ENCODE peak calls at places on chromosome 3, in five cellular contexts. R is pancreas, T is BE2C, J is uterus, I is OCI-LY7. V is an unnamed sample.

GRCh38 chr3:94303897-94304296 is 241.0 kb downstream of the NSUN3 start:
- DNase-seq in R (no peak), T (no peak), J (no peak), I (no peak), V (peak)

GRCh38 chr3:195259146-195259563 is 11.8 kb downstream of the XXYLT1 start:
- DNase-seq in R (no peak), T (peak), J (no peak), I (no peak), V (no peak)

GRCh38 chr3:58296269-58296668 is 9.8 kb upstream of the RPP14 start:
- DNase-seq in R (no peak), T (no peak), J (no peak), I (no peak), V (no peak)

GRCh38 chr3:11641683-11642407 is 1.9 kb downstream of the VGLL4 start:
- DNase-seq in R (no peak), T (no peak), J (no peak), I (peak), V (no peak)

GRCh38 chr3:50194903-50195500 is 3.6 kb downstream of the GNAT1 start:
- DNase-seq in R (no peak), T (no peak), J (no peak), I (peak), V (no peak)

GRCh38 chr3:21417991-21418390 is 333.0 kb downstream of the ZNF385D start:
- DNase-seq in R (no peak), T (no peak), J (no peak), I (no peak), V (no peak)

GRCh38 chr3:172659246-172660002 is 51.4 kb downstream of the NCEH1 start:
- DNase-seq in R (no peak), T (no peak), J (no peak), I (no peak), V (no peak)

GRCh38 chr3:197458179-197458707 is 97.5 kb downstream of the BDH1 start:
- DNase-seq in R (no peak), T (no peak), J (no peak), I (no peak), V (no peak)

GRCh38 chr3:146280859-146281258 is 30.0 kb upstream of the PLSCR4 start:
- DNase-seq in R (no peak), T (no peak), J (no peak), I (no peak), V (no peak)

GRCh38 chr3:105362021-105362665 is 4.6 kb upstream of the ALCAM start:
- DNase-seq in R (no peak), T (no peak), J (no peak), I (no peak), V (no peak)

GRCh38 chr3:27454914-27455313 is 29.3 kb downstream of the SLC4A7 start:
- DNase-seq in R (no peak), T (no peak), J (no peak), I (no peak), V (no peak)

GRCh38 chr3:71393093-71393492 is 190.4 kb downstream of the FOXP1 start:
- DNase-seq in R (no peak), T (no peak), J (no peak), I (no peak), V (no peak)

GRCh38 chr3:55292360-55292759 is 194.7 kb downstream of the WNT5A start:
- DNase-seq in R (no peak), T (no peak), J (peak), I (no peak), V (no peak)

GRCh38 chr3:53941174-53941573 is 49.5 kb upstream of the SELENOK start:
- DNase-seq in R (no peak), T (no peak), J (no peak), I (no peak), V (no peak)

GRCh38 chr3:117184574-117184973 is 475.0 kb downstream of the TUSC7 start:
- DNase-seq in R (no peak), T (no peak), J (no peak), I (no peak), V (no peak)

GRCh38 chr3:46999516-47000197 is 20.2 kb downstream of the NBEAL2 start:
- DNase-seq in R (no peak), T (no peak), J (no peak), I (no peak), V (no peak)

GRCh38 chr3:126137490-126138130 is 42.8 kb downstream of the ALDH1L1 start:
- DNase-seq in R (peak), T (no peak), J (peak), I (no peak), V (no peak)

GRCh38 chr3:39180546-39181346 is 11.6 kb downstream of the XIRP1 start:
- DNase-seq in R (peak), T (peak), J (peak), I (peak), V (peak)

GRCh38 chr3:78148986-78149717 is 1109.3 kb downstream of the ROBO2 start:
- DNase-seq in R (no peak), T (no peak), J (no peak), I (no peak), V (no peak)

GRCh38 chr3:146131616-146132410 is 29.2 kb downstream of the PLOD2 start:
- DNase-seq in R (no peak), T (no peak), J (no peak), I (no peak), V (no peak)

GRCh38 chr3:125110016-125110875 is 54.4 kb upstream of the HEG1 start:
- DNase-seq in R (no peak), T (no peak), J (no peak), I (no peak), V (no peak)

GRCh38 chr3:71584216-71585061 is 911 bp upstream of the FOXP1 start:
- DNase-seq in R (peak), T (peak), J (peak), I (peak), V (peak)

GRCh38 chr3:30221622-30222021 is 384.8 kb upstream of the TGFBR2 start:
- DNase-seq in R (no peak), T (no peak), J (no peak), I (no peak), V (no peak)

GRCh38 chr3:109685084-109686079 is 348.0 kb upstream of the DPPA4 start:
- DNase-seq in R (peak), T (peak), J (peak), I (no peak), V (peak)

GRCh38 chr3:67227030-67227429 is 228.9 kb downstream of the KBTBD8 start:
- DNase-seq in R (no peak), T (no peak), J (no peak), I (no peak), V (no peak)

GRCh38 chr3:181976526-181976925 is 264.8 kb downstream of the SOX2 start:
- DNase-seq in R (no peak), T (no peak), J (no peak), I (no peak), V (no peak)

GRCh38 chr3:55143928-55144671 is 216.2 kb upstream of the LRTM1 start:
- DNase-seq in R (no peak), T (no peak), J (no peak), I (no peak), V (no peak)

GRCh38 chr3:177676947-177677587 is 479.8 kb upstream of the TBL1XR1 start:
- DNase-seq in R (no peak), T (no peak), J (no peak), I (no peak), V (no peak)

GRCh38 chr3:31615071-31615875 is 82.5 kb downstream of the STT3B start:
- DNase-seq in R (no peak), T (no peak), J (no peak), I (no peak), V (no peak)

GRCh38 chr3:119324899-119325298 is 30.7 kb downstream of the ARHGAP31 start:
- DNase-seq in R (no peak), T (no peak), J (no peak), I (no peak), V (no peak)

GRCh38 chr3:64627471-64628321 is 60.1 kb downstream of the ADAMTS9 start:
- DNase-seq in R (no peak), T (no peak), J (no peak), I (no peak), V (no peak)

GRCh38 chr3:63046152-63046551 is 170.9 kb upstream of the CADPS start:
- DNase-seq in R (no peak), T (no peak), J (no peak), I (no peak), V (no peak)

GRCh38 chr3:64188810-64189560 is 36.3 kb downstream of the PRICKLE2 start:
- DNase-seq in R (peak), T (no peak), J (peak), I (no peak), V (peak)

GRCh38 chr3:160451602-160452001 is 2.0 kb upstream of the TRIM59 start:
- DNase-seq in R (no peak), T (no peak), J (no peak), I (no peak), V (no peak)

GRCh38 chr3:192917258-192917507 is 473 bp downstream of the MB21D2 start:
- DNase-seq in R (no peak), T (no peak), J (no peak), I (no peak), V (no peak)

GRCh38 chr3:9809239-9809614 is 835 bp upstream of the TTLL3 start:
- DNase-seq in R (peak), T (no peak), J (no peak), I (no peak), V (no peak)

GRCh38 chr3:9808345-9809037 is 1.6 kb upstream of the TTLL3 start:
- DNase-seq in R (no peak), T (peak), J (no peak), I (peak), V (no peak)

GRCh38 chr3:9810846-9811245 is 784 bp downstream of the TTLL3 start:
- DNase-seq in R (no peak), T (no peak), J (no peak), I (no peak), V (no peak)

GRCh38 chr3:9809615-9810356 is at the start of gene TTLL3:
- DNase-seq in R (peak), T (peak), J (peak), I (peak), V (peak)

GRCh38 chr3:9810357-9810726 is 280 bp downstream of the TTLL3 start:
- DNase-seq in R (no peak), T (no peak), J (no peak), I (no peak), V (peak)
- H3K4me3 ChIP-seq in R (peak), T (peak), J (peak), I (peak), V (peak)

GRCh38 chr3:123446610-123447109 is 2.2 kb downstream of the ADCY5 start:
- DNase-seq in R (no peak), T (no peak), J (no peak), I (no peak), V (no peak)
- H3K4me3 ChIP-seq in R (peak), T (no peak), J (no peak), I (no peak), V (peak)

DNA sequence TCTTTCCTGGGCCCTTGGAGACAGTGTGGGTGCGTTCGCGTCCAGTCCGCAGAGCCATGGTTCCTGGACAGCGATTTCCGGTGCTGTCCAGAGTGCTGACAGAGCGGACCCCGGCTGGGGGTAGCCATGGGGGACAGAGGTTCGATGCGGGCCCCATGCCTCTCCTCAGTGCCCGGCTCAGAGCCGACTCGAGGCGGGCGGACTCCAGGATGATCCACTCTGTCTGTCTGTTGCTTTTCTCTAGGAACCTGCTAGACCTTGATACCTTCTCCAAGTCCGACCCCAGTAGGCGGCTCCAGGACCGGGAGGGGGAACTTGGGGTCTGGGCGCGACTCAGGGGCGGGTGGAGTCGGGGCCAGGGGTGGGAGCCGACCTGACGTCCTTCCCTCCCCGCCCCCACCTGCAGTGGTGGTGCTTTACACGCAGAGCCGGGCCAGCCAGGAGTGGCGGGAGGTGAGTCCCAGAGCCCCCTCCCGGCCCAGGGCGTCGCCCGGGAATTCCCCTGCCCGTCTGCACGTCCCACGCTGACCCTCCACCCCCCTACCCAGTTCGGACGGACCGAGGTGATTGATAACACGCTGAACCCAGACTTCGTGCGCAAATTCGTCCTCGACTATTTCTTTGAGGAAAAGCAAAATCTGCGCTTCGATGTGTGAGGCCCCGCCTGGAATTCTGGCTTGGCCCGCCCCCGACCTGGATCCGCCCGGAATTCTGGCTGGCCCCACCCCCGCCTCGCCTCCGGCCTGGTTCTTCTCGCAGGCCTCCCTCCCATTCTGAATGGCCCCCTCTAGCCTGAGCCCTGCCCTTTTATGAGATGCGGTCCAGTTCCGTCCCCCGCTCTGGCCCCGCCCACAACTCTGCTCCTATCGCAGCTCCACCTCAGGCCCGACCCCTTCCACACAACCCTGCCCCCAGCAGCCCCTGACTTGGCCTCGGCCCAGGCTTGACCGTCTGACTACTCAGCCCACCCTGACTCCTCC is 1.0 kb downstream of the CPNE9 start:
- DNase-seq in R (no peak), T (peak), J (peak), I (no peak), V (peak)
- H3K4me3 ChIP-seq in R (peak), T (peak), J (peak), I (no peak), V (no peak)

DNA sequence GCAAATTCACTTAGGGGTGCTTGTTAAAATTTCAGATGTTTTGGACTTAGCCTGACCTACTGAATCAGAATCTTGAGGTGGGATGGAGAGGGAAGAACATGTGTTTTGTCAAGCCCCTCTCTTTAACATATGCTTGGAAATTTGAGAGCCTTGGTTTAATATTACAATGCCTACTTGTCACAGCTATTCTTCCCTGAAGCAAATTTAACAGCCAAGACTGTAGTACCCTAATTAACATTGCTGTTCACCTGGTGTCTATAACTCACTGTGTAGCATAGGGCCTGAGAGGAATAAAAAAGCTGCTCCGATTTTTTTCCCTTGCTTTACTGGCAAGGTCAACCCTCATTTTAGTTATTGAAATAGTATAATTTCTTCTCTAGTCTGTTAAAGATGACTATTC is 880.1 kb downstream of the CADM2 start:
- DNase-seq in R (no peak), T (no peak), J (no peak), I (no peak), V (no peak)
- H3K4me3 ChIP-seq in R (no peak), T (no peak), J (no peak), I (no peak), V (no peak)

V was measured in ovary.